ENCODE peak calls at places on chromosomes 4 and X, in ten cellular contexts. Y, Q, P, C, R, F, U, G, T and O are unnamed samples.

GRCh38 chr4:13866881-13867280 is 239.4 kb upstream of the BOD1L1 start:
- DNase-seq in Y (no peak), Q (no peak), P (no peak), C (no peak), R (no peak), F (peak), U (no peak), G (no peak), T (no peak), O (no peak)

GRCh38 chrX:110045421-110045820 is 42.5 kb downstream of the TMEM164 start:
- DNase-seq in Y (peak), Q (no peak), P (no peak), C (no peak), R (no peak), F (no peak), U (no peak), G (no peak), T (no peak), O (no peak)

GRCh38 chr4:168831585-168831918 is 178.5 kb downstream of the CBR4 start:
- DNase-seq in Y (no peak), Q (no peak), P (no peak), C (no peak), R (no peak), F (no peak), U (no peak), G (no peak), T (no peak), O (no peak)

GRCh38 chr4:37604464-37604863 is 81.7 kb downstream of the RELL1 start:
- DNase-seq in Y (no peak), Q (no peak), P (no peak), C (no peak), R (no peak), F (peak), U (no peak), G (no peak), T (no peak), O (no peak)

GRCh38 chrX:15170927-15171326 is 99.0 kb downstream of the ASB9 start:
- DNase-seq in Y (no peak), Q (no peak), P (no peak), C (no peak), R (no peak), F (no peak), U (no peak), G (no peak), T (no peak), O (no peak)

GRCh38 chrX:141947350-141947749 is 43.7 kb downstream of the MAGEC1 start:
- DNase-seq in Y (no peak), Q (no peak), P (no peak), C (no peak), R (no peak), F (no peak), U (no peak), G (no peak), T (no peak), O (no peak)

GRCh38 chrX:39984191-39984956 is 113.4 kb downstream of the BCOR start:
- DNase-seq in Y (no peak), Q (no peak), P (no peak), C (no peak), R (no peak), F (peak), U (no peak), G (no peak), T (no peak), O (no peak)

GRCh38 chrX:24396236-24396929 is 35.9 kb downstream of the SUPT20HL1 start:
- DNase-seq in Y (no peak), Q (no peak), P (no peak), C (no peak), R (no peak), F (peak), U (no peak), G (no peak), T (no peak), O (no peak)

GRCh38 chrX:36640232-36640631 is 367.9 kb upstream of the FAM47C start:
- DNase-seq in Y (no peak), Q (no peak), P (no peak), C (no peak), R (no peak), F (no peak), U (no peak), G (no peak), T (no peak), O (no peak)

GRCh38 chr4:5973033-5973432 is 45.2 kb downstream of the C4orf50 start:
- DNase-seq in Y (no peak), Q (no peak), P (no peak), C (no peak), R (no peak), F (no peak), U (no peak), G (no peak), T (no peak), O (no peak)

GRCh38 chrX:39816871-39817731 is 280.7 kb downstream of the BCOR start:
- DNase-seq in Y (no peak), Q (peak), P (no peak), C (no peak), R (peak), F (peak), U (no peak), G (no peak), T (peak), O (no peak)

GRCh38 chr4:123505457-123506310 is 109.1 kb downstream of the SPRY1 start:
- DNase-seq in Y (peak), Q (peak), P (peak), C (peak), R (peak), F (peak), U (no peak), G (peak), T (no peak), O (no peak)

GRCh38 chr4:113952452-113953029 is 26.9 kb downstream of the ARSJ start:
- DNase-seq in Y (no peak), Q (peak), P (no peak), C (no peak), R (peak), F (peak), U (no peak), G (peak), T (no peak), O (no peak)

GRCh38 chrX:24646745-24647182 is 383 bp downstream of the PCYT1B start:
- DNase-seq in Y (no peak), Q (peak), P (no peak), C (peak), R (no peak), F (peak), U (no peak), G (no peak), T (no peak), O (no peak)

GRCh38 chr4:72340803-72341431 is 228.1 kb downstream of the ADAMTS3 start:
- DNase-seq in Y (no peak), Q (no peak), P (no peak), C (no peak), R (no peak), F (peak), U (no peak), G (no peak), T (no peak), O (no peak)

GRCh38 chrX:130834149-130834548 is 68.9 kb downstream of the ENOX2 start:
- DNase-seq in Y (no peak), Q (peak), P (no peak), C (no peak), R (peak), F (no peak), U (no peak), G (no peak), T (no peak), O (no peak)

GRCh38 chr4:2843023-2843908 is at the start of gene ADD1:
- DNase-seq in Y (peak), Q (peak), P (peak), C (peak), R (peak), F (peak), U (peak), G (peak), T (peak), O (peak)

GRCh38 chr4:61555789-61556188 is 355.7 kb downstream of the ADGRL3 start:
- DNase-seq in Y (no peak), Q (peak), P (no peak), C (no peak), R (peak), F (peak), U (no peak), G (no peak), T (no peak), O (no peak)

GRCh38 chr4:170391066-170391754 is 301.5 kb upstream of the AADAT start:
- DNase-seq in Y (no peak), Q (peak), P (no peak), C (no peak), R (peak), F (no peak), U (no peak), G (no peak), T (no peak), O (peak)

GRCh38 chr4:98430708-98431403 is 169.7 kb downstream of the RAP1GDS1 start:
- DNase-seq in Y (no peak), Q (no peak), P (no peak), C (no peak), R (peak), F (peak), U (no peak), G (no peak), T (no peak), O (peak)

GRCh38 chr4:53573696-53574095 is 17.6 kb downstream of the LNX1 start:
- DNase-seq in Y (no peak), Q (no peak), P (no peak), C (no peak), R (no peak), F (no peak), U (no peak), G (no peak), T (no peak), O (no peak)

GRCh38 chr4:76283900-76284299 is 22.6 kb upstream of the STBD1 start:
- DNase-seq in Y (no peak), Q (no peak), P (no peak), C (no peak), R (peak), F (no peak), U (no peak), G (no peak), T (no peak), O (no peak)

GRCh38 chr4:10161146-10161545 is 44.5 kb upstream of the WDR1 start:
- DNase-seq in Y (no peak), Q (no peak), P (no peak), C (no peak), R (no peak), F (peak), U (no peak), G (no peak), T (no peak), O (no peak)

GRCh38 chr4:112664611-112665010 is 27.7 kb downstream of the LARP7 start:
- DNase-seq in Y (no peak), Q (no peak), P (no peak), C (no peak), R (no peak), F (no peak), U (no peak), G (no peak), T (no peak), O (no peak)

GRCh38 chrX:30831082-30831481 is 58.0 kb downstream of the TAB3 start:
- DNase-seq in Y (no peak), Q (no peak), P (no peak), C (no peak), R (peak), F (no peak), U (no peak), G (no peak), T (peak), O (no peak)